ENCODE peak calls at places on chromosomes 16 and 17, in four cellular contexts. One of them, this sample, is unnamed. For H3K36me3 and H3K4me1, the result is how much of the 10 kb centered on the place peaks cover.

GRCh38 chr16:4015991-4016325 is 100.3 kb downstream of the ADCY9 start:
- DNase-seq in heart left ventricle: no peak
- DNase-seq in uterus: no peak
- DNase-seq in Peyer's patch: no peak
- DNase-seq in this sample: no peak

GRCh38 chr17:79439493-79439892 is 171.4 kb downstream of the RBFOX3 start:
- DNase-seq in heart left ventricle: no peak
- DNase-seq in uterus: no peak
- DNase-seq in Peyer's patch: no peak
- DNase-seq in this sample: no peak

GRCh38 chr16:72072514-72073342 is 9.7 kb downstream of the HPR start:
- DNase-seq in heart left ventricle: no peak
- DNase-seq in uterus: no peak
- DNase-seq in Peyer's patch: no peak
- DNase-seq in this sample: no peak

GRCh38 chr16:5900046-5900445 is 802.5 kb upstream of the EEF2KMT start:
- DNase-seq in heart left ventricle: no peak
- DNase-seq in uterus: no peak
- DNase-seq in Peyer's patch: no peak
- DNase-seq in this sample: no peak

GRCh38 chr17:2194778-2195417 is 108.7 kb downstream of the SMG6 start:
- DNase-seq in heart left ventricle: no peak
- DNase-seq in uterus: peak
- DNase-seq in Peyer's patch: no peak
- DNase-seq in this sample: no peak

GRCh38 chr17:57305918-57306317 is 49.6 kb downstream of the MSI2 start:
- DNase-seq in heart left ventricle: no peak
- DNase-seq in uterus: no peak
- DNase-seq in Peyer's patch: no peak
- DNase-seq in this sample: no peak

GRCh38 chr16:85153656-85154091 is 41.4 kb upstream of the CIBAR2 start:
- DNase-seq in heart left ventricle: peak
- DNase-seq in uterus: no peak
- DNase-seq in Peyer's patch: no peak
- DNase-seq in this sample: no peak

GRCh38 chr16:70289229-70290098 is at the start of gene AARS1:
- DNase-seq in heart left ventricle: peak
- DNase-seq in uterus: peak
- DNase-seq in Peyer's patch: peak
- DNase-seq in this sample: peak

GRCh38 chr17:72297326-72298115 is 176.7 kb downstream of the SOX9 start:
- DNase-seq in heart left ventricle: peak
- DNase-seq in uterus: no peak
- DNase-seq in Peyer's patch: no peak
- DNase-seq in this sample: peak

GRCh38 chr17:40107266-40107980 is 7.0 kb upstream of the NR1D1 start:
- DNase-seq in heart left ventricle: no peak
- DNase-seq in uterus: peak
- DNase-seq in Peyer's patch: peak
- DNase-seq in this sample: no peak

GRCh38 chr16:11140867-11141266 is 115.1 kb downstream of the SOCS1 start:
- DNase-seq in heart left ventricle: peak
- DNase-seq in uterus: no peak
- DNase-seq in Peyer's patch: no peak
- DNase-seq in this sample: no peak

GRCh38 chr16:3963203-3963602 is 82.7 kb upstream of the CREBBP start:
- DNase-seq in heart left ventricle: no peak
- DNase-seq in uterus: no peak
- DNase-seq in Peyer's patch: no peak
- DNase-seq in this sample: no peak

GRCh38 chr16:7689234-7689633 is 356.6 kb downstream of the RBFOX1 start:
- DNase-seq in heart left ventricle: no peak
- DNase-seq in uterus: no peak
- DNase-seq in Peyer's patch: no peak
- DNase-seq in this sample: no peak

GRCh38 chr17:8031261-8031661 is 7.6 kb upstream of the ALOX15B start:
- DNase-seq in heart left ventricle: no peak
- DNase-seq in uterus: no peak
- DNase-seq in Peyer's patch: no peak
- DNase-seq in this sample: no peak

GRCh38 chr17:35890774-35891155 is 10.6 kb upstream of the CCL5 start:
- DNase-seq in heart left ventricle: no peak
- DNase-seq in uterus: no peak
- DNase-seq in Peyer's patch: peak
- DNase-seq in this sample: no peak

GRCh38 chr17:80477647-80478478 is 1.5 kb upstream of the NPTX1 start:
- DNase-seq in heart left ventricle: no peak
- DNase-seq in uterus: no peak
- DNase-seq in Peyer's patch: no peak
- DNase-seq in this sample: no peak

GRCh38 chr17:18141210-18141803 is 32.8 kb downstream of the MYO15A start:
- DNase-seq in heart left ventricle: no peak
- DNase-seq in uterus: peak
- DNase-seq in Peyer's patch: peak
- DNase-seq in this sample: no peak

GRCh38 chr16:71344315-71344905 is 14.1 kb upstream of the CALB2 start:
- DNase-seq in heart left ventricle: no peak
- DNase-seq in uterus: no peak
- DNase-seq in Peyer's patch: no peak
- DNase-seq in this sample: no peak

GRCh38 chr17:41061969-41062368 is 2.1 kb upstream of the KRTAP2-3 start:
- DNase-seq in heart left ventricle: no peak
- DNase-seq in uterus: no peak
- DNase-seq in Peyer's patch: no peak
- DNase-seq in this sample: no peak

GRCh38 chr16:10594312-10594950 is 14.0 kb upstream of the EMP2 start:
- DNase-seq in heart left ventricle: no peak
- DNase-seq in uterus: no peak
- DNase-seq in Peyer's patch: no peak
- DNase-seq in this sample: no peak

GRCh38 chr17:65220732-65221131 is 83.6 kb downstream of the RGS9 start:
- DNase-seq in heart left ventricle: no peak
- DNase-seq in uterus: no peak
- DNase-seq in Peyer's patch: no peak
- DNase-seq in this sample: no peak

DNA sequence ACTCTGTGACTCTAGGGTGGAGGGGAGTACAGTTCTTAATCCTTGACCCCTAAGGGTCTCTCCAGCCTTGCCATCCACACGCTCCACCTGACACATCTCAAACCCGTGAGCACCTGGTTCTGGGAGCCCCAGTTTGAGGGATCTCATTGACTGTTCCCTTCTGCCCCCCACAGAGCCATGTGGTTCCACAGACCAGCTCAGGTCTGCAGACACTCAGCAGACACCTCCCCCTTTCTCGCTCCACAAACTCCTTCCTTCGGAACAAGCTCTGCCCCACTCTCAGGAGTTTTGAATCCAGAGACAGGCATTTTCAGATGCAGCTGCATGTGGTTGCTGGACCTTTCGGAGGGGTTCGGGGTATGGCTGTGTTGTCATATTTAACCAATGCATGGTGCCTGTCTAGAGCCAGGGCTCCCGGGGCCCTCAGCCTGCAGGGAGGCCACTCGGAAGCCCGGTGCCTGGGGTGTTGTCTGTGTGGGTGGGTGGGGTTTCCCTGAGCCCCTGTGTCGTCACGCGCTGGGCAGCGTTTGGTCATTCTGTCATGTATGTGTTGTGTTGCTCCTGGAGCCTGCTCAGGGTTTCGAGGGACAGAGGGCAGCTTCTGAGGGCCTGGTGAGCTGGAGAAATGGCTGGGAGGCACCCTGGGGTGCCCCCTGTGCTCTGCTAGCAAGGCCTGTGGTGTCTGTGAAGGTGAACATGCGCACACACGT is 99.2 kb upstream of the PLCG2 start:
- DNase-seq in heart left ventricle: no peak
- DNase-seq in uterus: no peak
- DNase-seq in Peyer's patch: no peak
- DNase-seq in this sample: no peak
- H3K36me3 ChIP-seq in heart left ventricle: under half
- H3K36me3 ChIP-seq in uterus: under half
- H3K36me3 ChIP-seq in Peyer's patch: under half
- H3K36me3 ChIP-seq in this sample: under half

GRCh38 chr16:68739964-68740627 is 3.0 kb downstream of the CDH1 start:
- DNase-seq in heart left ventricle: no peak
- DNase-seq in uterus: no peak
- DNase-seq in Peyer's patch: no peak
- DNase-seq in this sample: no peak
- H3K4me1 ChIP-seq in heart left ventricle: under half
- H3K4me1 ChIP-seq in uterus: under half
- H3K4me1 ChIP-seq in Peyer's patch: under half
- H3K4me1 ChIP-seq in this sample: under half

GRCh38 chr17:78383725-78384471 is 5.4 kb downstream of the PGS1 start:
- DNase-seq in heart left ventricle: peak
- DNase-seq in uterus: peak
- DNase-seq in Peyer's patch: peak
- DNase-seq in this sample: peak
- TF ChIP-seq POLR2A in heart left ventricle: no peak
- TF ChIP-seq POLR2A in uterus: no peak
- TF ChIP-seq POLR2A in Peyer's patch: no peak
- TF ChIP-seq POLR2A in this sample: no peak

DNA sequence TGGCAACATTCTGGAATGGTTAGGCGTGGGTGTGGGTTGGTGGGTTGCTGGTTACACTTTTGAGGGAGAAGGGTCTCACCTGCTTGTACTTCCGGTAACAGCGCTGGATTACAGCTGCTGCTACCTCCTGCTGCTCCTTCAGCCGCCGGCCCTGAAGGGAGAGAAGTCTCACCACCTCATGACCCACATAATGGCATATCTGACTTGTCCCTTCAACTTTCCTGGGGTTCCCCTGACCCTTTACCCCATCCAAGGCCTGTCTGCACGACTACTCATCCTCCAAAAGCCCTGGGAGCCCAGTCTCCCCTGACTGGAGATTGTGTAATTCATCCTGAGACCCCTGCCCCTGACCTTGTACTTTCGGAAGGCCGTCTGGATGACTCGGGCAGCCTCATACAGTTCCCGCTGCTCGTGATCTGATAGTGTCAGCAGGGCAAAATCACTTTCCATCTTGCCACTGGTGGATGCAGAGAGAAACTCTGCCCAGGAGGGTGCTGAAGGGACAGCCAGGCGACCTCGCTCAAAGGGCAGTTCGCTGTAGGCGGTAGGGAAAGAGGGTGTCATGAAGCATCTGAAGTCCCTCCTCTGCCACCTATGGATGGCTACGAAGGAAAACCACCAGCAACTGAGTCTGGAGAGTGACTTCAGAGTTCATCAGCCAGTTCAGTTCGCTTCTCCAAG is 2.1 kb upstream of the SPAG7 start:
- DNase-seq in heart left ventricle: no peak
- DNase-seq in uterus: no peak
- DNase-seq in Peyer's patch: no peak
- DNase-seq in this sample: no peak
- H3K36me3 ChIP-seq in heart left ventricle: under half
- H3K36me3 ChIP-seq in uterus: under half
- H3K36me3 ChIP-seq in Peyer's patch: under half
- H3K36me3 ChIP-seq in this sample: half or more

GRCh38 chr17:29733151-29733550 is 110.4 kb upstream of the CORO6 start:
- DNase-seq in heart left ventricle: no peak
- DNase-seq in uterus: no peak
- DNase-seq in Peyer's patch: no peak
- DNase-seq in this sample: no peak

GRCh38 chr17:29728490-29728889 is 105.8 kb upstream of the CORO6 start:
- DNase-seq in heart left ventricle: no peak
- DNase-seq in uterus: no peak
- DNase-seq in Peyer's patch: no peak
- DNase-seq in this sample: no peak

GRCh38 chr17:29732613-29733012 is 109.9 kb upstream of the CORO6 start:
- DNase-seq in heart left ventricle: no peak
- DNase-seq in uterus: no peak
- DNase-seq in Peyer's patch: no peak
- DNase-seq in this sample: no peak

GRCh38 chr17:29732209-29732608 is 109.5 kb upstream of the CORO6 start:
- DNase-seq in heart left ventricle: no peak
- DNase-seq in uterus: no peak
- DNase-seq in Peyer's patch: no peak
- DNase-seq in this sample: no peak

DNA sequence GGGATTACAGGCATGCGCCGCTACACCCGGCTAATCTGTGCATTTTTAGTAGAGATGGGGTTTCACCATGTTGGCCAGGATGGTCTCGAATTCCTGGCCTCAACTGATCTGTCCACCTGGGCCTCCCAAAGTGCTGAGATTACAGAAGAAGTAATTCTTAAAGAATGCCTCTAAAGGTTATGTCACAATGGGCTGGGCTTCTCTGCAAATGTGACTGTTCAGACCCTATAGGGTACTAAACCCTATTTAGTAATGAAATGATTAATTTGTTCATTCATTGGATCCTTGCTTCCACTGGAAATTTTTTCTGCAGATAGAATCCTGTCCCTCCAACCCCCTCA is 108.8 kb upstream of the CORO6 start:
- DNase-seq in heart left ventricle: no peak
- DNase-seq in uterus: no peak
- DNase-seq in Peyer's patch: no peak
- DNase-seq in this sample: no peak
- H3K4me1 ChIP-seq in heart left ventricle: under half
- H3K4me1 ChIP-seq in uterus: under half
- H3K4me1 ChIP-seq in Peyer's patch: under half
- H3K4me1 ChIP-seq in this sample: under half

GRCh38 chr16:22325598-22326368 is 28.6 kb downstream of the POLR3E start:
- DNase-seq in heart left ventricle: no peak
- DNase-seq in uterus: no peak
- DNase-seq in Peyer's patch: no peak
- DNase-seq in this sample: no peak
- TF ChIP-seq POLR2A in heart left ventricle: no peak
- TF ChIP-seq POLR2A in uterus: no peak
- TF ChIP-seq POLR2A in Peyer's patch: no peak
- TF ChIP-seq POLR2A in this sample: no peak

GRCh38 chr16:23683487-23683886 is 4.8 kb downstream of the PLK1 start:
- DNase-seq in heart left ventricle: no peak
- DNase-seq in uterus: no peak
- DNase-seq in Peyer's patch: no peak
- DNase-seq in this sample: no peak
- H3K36me3 ChIP-seq in heart left ventricle: under half
- H3K36me3 ChIP-seq in uterus: under half
- H3K36me3 ChIP-seq in Peyer's patch: under half
- H3K36me3 ChIP-seq in this sample: under half

GRCh38 chr17:4948997-4949320 is 629 bp upstream of the PFN1 start:
- DNase-seq in heart left ventricle: peak
- DNase-seq in uterus: peak
- DNase-seq in Peyer's patch: peak
- DNase-seq in this sample: no peak

GRCh38 chr17:4946312-4946976 is 1.9 kb downstream of the PFN1 start:
- DNase-seq in heart left ventricle: no peak
- DNase-seq in uterus: peak
- DNase-seq in Peyer's patch: no peak
- DNase-seq in this sample: no peak

GRCh38 chr17:4948166-4948996 is at the start of gene PFN1:
- DNase-seq in heart left ventricle: peak
- DNase-seq in uterus: peak
- DNase-seq in Peyer's patch: peak
- DNase-seq in this sample: peak

GRCh38 chr17:4947010-4947410 is 1.3 kb downstream of the PFN1 start:
- DNase-seq in heart left ventricle: no peak
- DNase-seq in uterus: peak
- DNase-seq in Peyer's patch: peak
- DNase-seq in this sample: no peak

GRCh38 chr17:4947411-4948165 is 742 bp downstream of the PFN1 start:
- DNase-seq in heart left ventricle: peak
- DNase-seq in uterus: peak
- DNase-seq in Peyer's patch: peak
- DNase-seq in this sample: peak
- H3K4me1 ChIP-seq in heart left ventricle: under half
- H3K4me1 ChIP-seq in uterus: under half
- H3K4me1 ChIP-seq in Peyer's patch: under half
- H3K4me1 ChIP-seq in this sample: under half

GRCh38 chr17:63657776-63658175 is 35.6 kb downstream of the MAP3K3 start:
- DNase-seq in heart left ventricle: no peak
- DNase-seq in uterus: no peak
- DNase-seq in Peyer's patch: no peak
- DNase-seq in this sample: no peak
- TF ChIP-seq POLR2A in heart left ventricle: no peak
- TF ChIP-seq POLR2A in uterus: no peak
- TF ChIP-seq POLR2A in Peyer's patch: no peak
- TF ChIP-seq POLR2A in this sample: no peak

This sample was measured in tibial nerve.